ENCODE peak calls at places on chromosome 20, in eight cellular contexts. One of them, this sample, is unnamed. For H3K27me3, the result is how much of the 10 kb centered on the place peaks cover.

GRCh38 chr20:57616143-57616951 is 3.9 kb downstream of the ZBP1 start:
- DNase-seq in CD8-positive, alpha-beta T cell: no peak
- DNase-seq in brain microvascular endothelial cell: no peak
- DNase-seq in effector memory CD4-positive, alpha-beta T cell: no peak
- DNase-seq in ovary: no peak
- DNase-seq in naive thymus-derived CD4-positive, alpha-beta T cell: no peak
- DNase-seq in SJSA1: peak
- DNase-seq in prostate gland: no peak
- DNase-seq in this sample: no peak

GRCh38 chr20:52793339-52793963 is 178.7 kb upstream of the TSHZ2 start:
- DNase-seq in CD8-positive, alpha-beta T cell: no peak
- DNase-seq in brain microvascular endothelial cell: no peak
- DNase-seq in effector memory CD4-positive, alpha-beta T cell: no peak
- DNase-seq in ovary: no peak
- DNase-seq in naive thymus-derived CD4-positive, alpha-beta T cell: no peak
- DNase-seq in SJSA1: no peak
- DNase-seq in prostate gland: no peak
- DNase-seq in this sample: no peak

GRCh38 chr20:9617940-9618339 is 103.5 kb downstream of the LAMP5 start:
- DNase-seq in CD8-positive, alpha-beta T cell: no peak
- DNase-seq in brain microvascular endothelial cell: peak
- DNase-seq in effector memory CD4-positive, alpha-beta T cell: no peak
- DNase-seq in ovary: no peak
- DNase-seq in naive thymus-derived CD4-positive, alpha-beta T cell: no peak
- DNase-seq in SJSA1: no peak
- DNase-seq in prostate gland: peak
- DNase-seq in this sample: no peak

GRCh38 chr20:51631011-51631950 is 88.8 kb upstream of the NFATC2 start:
- DNase-seq in CD8-positive, alpha-beta T cell: no peak
- DNase-seq in brain microvascular endothelial cell: peak
- DNase-seq in effector memory CD4-positive, alpha-beta T cell: no peak
- DNase-seq in ovary: peak
- DNase-seq in naive thymus-derived CD4-positive, alpha-beta T cell: no peak
- DNase-seq in SJSA1: peak
- DNase-seq in prostate gland: peak
- DNase-seq in this sample: peak

GRCh38 chr20:1933465-1933870 is 38.3 kb downstream of the SIRPA start:
- DNase-seq in CD8-positive, alpha-beta T cell: no peak
- DNase-seq in brain microvascular endothelial cell: no peak
- DNase-seq in effector memory CD4-positive, alpha-beta T cell: no peak
- DNase-seq in ovary: peak
- DNase-seq in naive thymus-derived CD4-positive, alpha-beta T cell: no peak
- DNase-seq in SJSA1: no peak
- DNase-seq in prostate gland: no peak
- DNase-seq in this sample: no peak

GRCh38 chr20:19888269-19888669 is 128.9 kb upstream of the NAA20 start:
- DNase-seq in CD8-positive, alpha-beta T cell: no peak
- DNase-seq in brain microvascular endothelial cell: no peak
- DNase-seq in effector memory CD4-positive, alpha-beta T cell: no peak
- DNase-seq in ovary: no peak
- DNase-seq in naive thymus-derived CD4-positive, alpha-beta T cell: no peak
- DNase-seq in SJSA1: no peak
- DNase-seq in prostate gland: peak
- DNase-seq in this sample: no peak

GRCh38 chr20:430091-430999 is 22.2 kb downstream of the RBCK1 start:
- DNase-seq in CD8-positive, alpha-beta T cell: no peak
- DNase-seq in brain microvascular endothelial cell: no peak
- DNase-seq in effector memory CD4-positive, alpha-beta T cell: no peak
- DNase-seq in ovary: no peak
- DNase-seq in naive thymus-derived CD4-positive, alpha-beta T cell: no peak
- DNase-seq in SJSA1: no peak
- DNase-seq in prostate gland: no peak
- DNase-seq in this sample: no peak

GRCh38 chr20:43558412-43559146 is at the start of gene SGK2:
- DNase-seq in CD8-positive, alpha-beta T cell: no peak
- DNase-seq in brain microvascular endothelial cell: peak
- DNase-seq in effector memory CD4-positive, alpha-beta T cell: no peak
- DNase-seq in ovary: no peak
- DNase-seq in naive thymus-derived CD4-positive, alpha-beta T cell: no peak
- DNase-seq in SJSA1: no peak
- DNase-seq in prostate gland: no peak
- DNase-seq in this sample: no peak

GRCh38 chr20:8657664-8658063 is 411.2 kb upstream of the PLCB4 start:
- DNase-seq in CD8-positive, alpha-beta T cell: no peak
- DNase-seq in brain microvascular endothelial cell: no peak
- DNase-seq in effector memory CD4-positive, alpha-beta T cell: no peak
- DNase-seq in ovary: no peak
- DNase-seq in naive thymus-derived CD4-positive, alpha-beta T cell: no peak
- DNase-seq in SJSA1: no peak
- DNase-seq in prostate gland: no peak
- DNase-seq in this sample: no peak

GRCh38 chr20:3603108-3603507 is 60.1 kb downstream of the GFRA4 start:
- DNase-seq in CD8-positive, alpha-beta T cell: no peak
- DNase-seq in brain microvascular endothelial cell: no peak
- DNase-seq in effector memory CD4-positive, alpha-beta T cell: no peak
- DNase-seq in ovary: no peak
- DNase-seq in naive thymus-derived CD4-positive, alpha-beta T cell: no peak
- DNase-seq in SJSA1: no peak
- DNase-seq in prostate gland: no peak
- DNase-seq in this sample: no peak

GRCh38 chr20:8335059-8335458 is 203.0 kb downstream of the PLCB1 start:
- DNase-seq in CD8-positive, alpha-beta T cell: no peak
- DNase-seq in brain microvascular endothelial cell: no peak
- DNase-seq in effector memory CD4-positive, alpha-beta T cell: no peak
- DNase-seq in ovary: no peak
- DNase-seq in naive thymus-derived CD4-positive, alpha-beta T cell: no peak
- DNase-seq in SJSA1: no peak
- DNase-seq in prostate gland: no peak
- DNase-seq in this sample: no peak

GRCh38 chr20:62644802-62645496 is 2.6 kb downstream of the SLCO4A1 start:
- DNase-seq in CD8-positive, alpha-beta T cell: no peak
- DNase-seq in brain microvascular endothelial cell: no peak
- DNase-seq in effector memory CD4-positive, alpha-beta T cell: no peak
- DNase-seq in ovary: peak
- DNase-seq in naive thymus-derived CD4-positive, alpha-beta T cell: no peak
- DNase-seq in SJSA1: no peak
- DNase-seq in prostate gland: no peak
- DNase-seq in this sample: no peak
- H3K27ac ChIP-seq in CD8-positive, alpha-beta T cell: no peak
- H3K27ac ChIP-seq in brain microvascular endothelial cell: no peak
- H3K27ac ChIP-seq in effector memory CD4-positive, alpha-beta T cell: no peak
- H3K27ac ChIP-seq in ovary: no peak
- H3K27ac ChIP-seq in naive thymus-derived CD4-positive, alpha-beta T cell: no peak
- H3K27ac ChIP-seq in SJSA1: no peak
- H3K27ac ChIP-seq in prostate gland: no peak
- H3K27ac ChIP-seq in this sample: no peak

DNA sequence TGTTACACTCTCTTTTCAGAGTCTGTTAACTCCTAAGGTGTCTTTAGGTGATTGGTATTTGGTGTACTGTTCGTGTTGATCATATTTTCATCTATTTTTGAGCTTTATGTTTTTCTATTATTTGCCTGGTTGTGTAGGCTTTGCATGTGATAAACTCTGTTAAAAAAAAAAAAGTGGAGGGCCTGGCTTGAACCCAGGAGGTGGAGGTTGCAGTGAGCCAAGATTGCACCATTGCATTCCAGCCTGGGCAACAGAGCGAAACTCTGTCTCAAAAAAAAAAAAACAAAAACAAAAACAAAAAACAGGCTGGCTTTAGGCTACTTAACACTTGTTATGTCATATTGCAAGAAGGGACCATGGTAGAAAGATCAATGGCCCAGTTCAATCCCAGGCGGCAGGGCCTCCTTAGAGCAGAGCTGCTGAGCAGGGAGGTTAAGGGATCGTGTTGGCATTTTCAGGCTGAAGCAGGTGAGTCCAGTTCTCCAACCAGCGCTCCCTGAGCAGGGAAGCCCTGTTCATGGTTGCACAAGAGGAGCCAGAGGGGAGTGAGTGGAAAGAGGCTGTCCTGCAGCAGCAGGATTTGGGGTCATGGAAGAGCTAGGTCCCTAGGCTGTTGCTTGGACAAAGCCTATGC is 8.5 kb downstream of the PYGB start:
- DNase-seq in CD8-positive, alpha-beta T cell: no peak
- DNase-seq in brain microvascular endothelial cell: no peak
- DNase-seq in effector memory CD4-positive, alpha-beta T cell: no peak
- DNase-seq in ovary: no peak
- DNase-seq in naive thymus-derived CD4-positive, alpha-beta T cell: no peak
- DNase-seq in SJSA1: no peak
- DNase-seq in prostate gland: no peak
- DNase-seq in this sample: no peak
- H3K27me3 ChIP-seq in CD8-positive, alpha-beta T cell: under half
- H3K27me3 ChIP-seq in brain microvascular endothelial cell: under half
- H3K27me3 ChIP-seq in effector memory CD4-positive, alpha-beta T cell: under half
- H3K27me3 ChIP-seq in ovary: under half
- H3K27me3 ChIP-seq in naive thymus-derived CD4-positive, alpha-beta T cell: under half
- H3K27me3 ChIP-seq in SJSA1: under half
- H3K27me3 ChIP-seq in prostate gland: under half
- H3K27me3 ChIP-seq in this sample: under half

DNA sequence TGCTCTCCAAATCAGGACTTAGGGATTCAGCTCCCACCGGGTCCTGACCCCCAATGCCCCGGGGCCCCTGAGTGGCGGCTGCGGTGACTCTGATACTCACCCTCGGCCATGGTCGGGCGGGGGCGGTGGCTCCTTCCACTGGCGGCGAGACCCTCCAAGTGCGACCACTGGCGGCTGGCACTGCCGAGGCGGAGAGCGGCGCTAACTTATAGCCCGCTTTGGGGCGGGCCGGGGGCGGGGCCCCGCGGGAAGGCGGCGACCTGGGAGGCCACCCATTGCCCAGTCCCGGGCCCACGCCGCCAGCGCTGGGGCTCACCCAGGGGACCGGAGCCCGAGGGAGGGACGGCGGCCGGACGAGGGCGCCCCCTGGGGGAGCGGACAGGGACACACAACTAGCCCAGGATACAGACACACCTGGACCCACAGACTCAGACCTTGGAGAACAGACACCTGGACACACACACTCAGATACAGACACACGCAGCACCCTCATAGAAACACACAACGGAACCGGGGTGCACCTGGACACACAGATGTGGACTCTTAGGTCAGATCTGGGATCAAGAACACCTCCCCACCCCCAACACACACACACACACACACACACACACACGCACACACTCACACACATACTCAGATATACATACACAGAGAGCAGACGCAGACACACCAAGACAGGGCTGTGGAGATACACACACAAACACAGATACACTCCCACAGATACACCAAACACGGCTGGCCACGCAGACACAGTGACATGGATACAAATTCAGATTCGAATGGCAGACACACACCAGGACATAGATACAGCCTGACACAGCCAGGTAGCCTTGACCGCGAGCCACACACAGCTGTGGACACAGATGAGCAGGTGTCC is at the start of gene TGM2:
- DNase-seq in CD8-positive, alpha-beta T cell: no peak
- DNase-seq in brain microvascular endothelial cell: peak
- DNase-seq in effector memory CD4-positive, alpha-beta T cell: peak
- DNase-seq in ovary: peak
- DNase-seq in naive thymus-derived CD4-positive, alpha-beta T cell: no peak
- DNase-seq in SJSA1: peak
- DNase-seq in prostate gland: peak
- DNase-seq in this sample: no peak
- H3K4me3 ChIP-seq in CD8-positive, alpha-beta T cell: no peak
- H3K4me3 ChIP-seq in brain microvascular endothelial cell: peak
- H3K4me3 ChIP-seq in effector memory CD4-positive, alpha-beta T cell: no peak
- H3K4me3 ChIP-seq in ovary: peak
- H3K4me3 ChIP-seq in naive thymus-derived CD4-positive, alpha-beta T cell: no peak
- H3K4me3 ChIP-seq in SJSA1: peak
- H3K4me3 ChIP-seq in prostate gland: peak
- H3K4me3 ChIP-seq in this sample: peak

GRCh38 chr20:4688342-4688741 is 33.4 kb upstream of the PRND start:
- DNase-seq in CD8-positive, alpha-beta T cell: no peak
- DNase-seq in brain microvascular endothelial cell: no peak
- DNase-seq in effector memory CD4-positive, alpha-beta T cell: no peak
- DNase-seq in ovary: no peak
- DNase-seq in naive thymus-derived CD4-positive, alpha-beta T cell: no peak
- DNase-seq in SJSA1: no peak
- DNase-seq in prostate gland: no peak
- DNase-seq in this sample: no peak

GRCh38 chr20:4685923-4686221 is 35.8 kb upstream of the PRND start:
- DNase-seq in CD8-positive, alpha-beta T cell: no peak
- DNase-seq in brain microvascular endothelial cell: no peak
- DNase-seq in effector memory CD4-positive, alpha-beta T cell: no peak
- DNase-seq in ovary: no peak
- DNase-seq in naive thymus-derived CD4-positive, alpha-beta T cell: no peak
- DNase-seq in SJSA1: no peak
- DNase-seq in prostate gland: no peak
- DNase-seq in this sample: no peak

GRCh38 chr20:4684837-4685413 is 36.8 kb upstream of the PRND start:
- DNase-seq in CD8-positive, alpha-beta T cell: no peak
- DNase-seq in brain microvascular endothelial cell: peak
- DNase-seq in effector memory CD4-positive, alpha-beta T cell: no peak
- DNase-seq in ovary: peak
- DNase-seq in naive thymus-derived CD4-positive, alpha-beta T cell: no peak
- DNase-seq in SJSA1: peak
- DNase-seq in prostate gland: no peak
- DNase-seq in this sample: peak

GRCh38 chr20:4691753-4692152 is 30.0 kb upstream of the PRND start:
- DNase-seq in CD8-positive, alpha-beta T cell: no peak
- DNase-seq in brain microvascular endothelial cell: no peak
- DNase-seq in effector memory CD4-positive, alpha-beta T cell: no peak
- DNase-seq in ovary: no peak
- DNase-seq in naive thymus-derived CD4-positive, alpha-beta T cell: no peak
- DNase-seq in SJSA1: no peak
- DNase-seq in prostate gland: no peak
- DNase-seq in this sample: no peak

GRCh38 chr20:4689224-4689623 is 32.5 kb upstream of the PRND start:
- DNase-seq in CD8-positive, alpha-beta T cell: no peak
- DNase-seq in brain microvascular endothelial cell: no peak
- DNase-seq in effector memory CD4-positive, alpha-beta T cell: no peak
- DNase-seq in ovary: no peak
- DNase-seq in naive thymus-derived CD4-positive, alpha-beta T cell: no peak
- DNase-seq in SJSA1: no peak
- DNase-seq in prostate gland: no peak
- DNase-seq in this sample: no peak
- H3K27ac ChIP-seq in CD8-positive, alpha-beta T cell: no peak
- H3K27ac ChIP-seq in brain microvascular endothelial cell: no peak
- H3K27ac ChIP-seq in effector memory CD4-positive, alpha-beta T cell: no peak
- H3K27ac ChIP-seq in ovary: no peak
- H3K27ac ChIP-seq in naive thymus-derived CD4-positive, alpha-beta T cell: no peak
- H3K27ac ChIP-seq in SJSA1: no peak
- H3K27ac ChIP-seq in prostate gland: no peak
- H3K27ac ChIP-seq in this sample: no peak

This sample was measured in AG04450.